ENCODE peak calls at places on chromosome 10, in ten cellular contexts. D, V, S, T, Y, U, P, Z, F and J are unnamed samples.

GRCh38 chr10:101292194-101293006 is 61.6 kb upstream of the BTRC start:
- DNase-seq in D (no peak), V (peak), S (no peak), T (no peak), Y (no peak), U (no peak), P (no peak), Z (peak), F (no peak), J (peak)

GRCh38 chr10:17202506-17202905 is 1.0 kb upstream of the TRDMT1 start:
- DNase-seq in D (no peak), V (no peak), S (no peak), T (no peak), Y (no peak), U (no peak), P (no peak), Z (no peak), F (no peak), J (no peak)

GRCh38 chr10:100895346-100895745 is 17.4 kb upstream of the SLF2 start:
- DNase-seq in D (peak), V (no peak), S (no peak), T (peak), Y (no peak), U (no peak), P (no peak), Z (no peak), F (no peak), J (no peak)

GRCh38 chr10:49382826-49383225 is 13.1 kb downstream of the DRGX start:
- DNase-seq in D (no peak), V (no peak), S (no peak), T (no peak), Y (no peak), U (no peak), P (no peak), Z (no peak), F (no peak), J (no peak)

GRCh38 chr10:17527530-17528146 is 73.2 kb upstream of the ST8SIA6 start:
- DNase-seq in D (no peak), V (no peak), S (peak), T (no peak), Y (no peak), U (no peak), P (no peak), Z (no peak), F (no peak), J (peak)

GRCh38 chr10:91511549-91512330 is 101.6 kb downstream of the HECTD2 start:
- DNase-seq in D (no peak), V (no peak), S (peak), T (no peak), Y (peak), U (no peak), P (no peak), Z (no peak), F (peak), J (peak)

GRCh38 chr10:37109000-37109399 is 16.4 kb upstream of the ANKRD30A start:
- DNase-seq in D (no peak), V (no peak), S (no peak), T (peak), Y (no peak), U (no peak), P (no peak), Z (no peak), F (no peak), J (no peak)

GRCh38 chr10:118256825-118257570 is 85.1 kb downstream of the FAM204A start:
- DNase-seq in D (no peak), V (no peak), S (no peak), T (no peak), Y (no peak), U (no peak), P (no peak), Z (no peak), F (no peak), J (no peak)

GRCh38 chr10:132637477-132638129 is 100.0 kb downstream of the INPP5A start:
- DNase-seq in D (no peak), V (peak), S (no peak), T (peak), Y (peak), U (peak), P (peak), Z (peak), F (peak), J (peak)

GRCh38 chr10:45552476-45552875 is 120.1 kb downstream of the ZFAND4 start:
- DNase-seq in D (no peak), V (no peak), S (no peak), T (no peak), Y (no peak), U (no peak), P (no peak), Z (no peak), F (no peak), J (no peak)

GRCh38 chr10:94075521-94075920 is 81.8 kb downstream of the PLCE1 start:
- DNase-seq in D (no peak), V (no peak), S (no peak), T (no peak), Y (no peak), U (no peak), P (no peak), Z (no peak), F (no peak), J (peak)

GRCh38 chr10:35160743-35161142 is 34.1 kb downstream of the CREM start:
- DNase-seq in D (no peak), V (no peak), S (no peak), T (no peak), Y (peak), U (no peak), P (no peak), Z (no peak), F (no peak), J (no peak)

GRCh38 chr10:85927952-85928677 is 438.5 kb downstream of the GRID1 start:
- DNase-seq in D (no peak), V (no peak), S (peak), T (no peak), Y (no peak), U (no peak), P (no peak), Z (no peak), F (no peak), J (no peak)

GRCh38 chr10:18424200-18424599 is 227.2 kb downstream of the NSUN6 start:
- DNase-seq in D (no peak), V (no peak), S (no peak), T (no peak), Y (no peak), U (no peak), P (no peak), Z (peak), F (no peak), J (no peak)

GRCh38 chr10:72315611-72316385 is 38.9 kb downstream of the DNAJB12 start:
- DNase-seq in D (peak), V (peak), S (no peak), T (peak), Y (no peak), U (no peak), P (no peak), Z (no peak), F (no peak), J (peak)

GRCh38 chr10:105352827-105353226 is 711.7 kb downstream of the SORCS3 start:
- DNase-seq in D (no peak), V (no peak), S (no peak), T (no peak), Y (no peak), U (no peak), P (no peak), Z (no peak), F (no peak), J (no peak)

GRCh38 chr10:73172867-73173266 is 4.9 kb downstream of the FAM149B1 start:
- DNase-seq in D (no peak), V (no peak), S (no peak), T (no peak), Y (no peak), U (no peak), P (no peak), Z (no peak), F (no peak), J (no peak)

GRCh38 chr10:15167411-15168295 is 840 bp downstream of the NMT2 start:
- DNase-seq in D (peak), V (peak), S (no peak), T (peak), Y (peak), U (peak), P (peak), Z (peak), F (no peak), J (peak)

GRCh38 chr10:97572214-97572989 is at the start of gene ANKRD2:
- DNase-seq in D (peak), V (peak), S (peak), T (peak), Y (peak), U (peak), P (peak), Z (peak), F (peak), J (peak)

GRCh38 chr10:7412482-7413251 is 1.8 kb upstream of the SFMBT2 start:
- DNase-seq in D (peak), V (peak), S (no peak), T (no peak), Y (no peak), U (peak), P (peak), Z (peak), F (no peak), J (no peak)

GRCh38 chr10:22245567-22245966 is 27.8 kb upstream of the EBLN1 start:
- DNase-seq in D (no peak), V (no peak), S (no peak), T (no peak), Y (no peak), U (no peak), P (no peak), Z (no peak), F (no peak), J (peak)

GRCh38 chr10:930415-931325 is 835 bp downstream of the LARP4B start:
- DNase-seq in D (peak), V (peak), S (no peak), T (peak), Y (peak), U (peak), P (peak), Z (peak), F (peak), J (peak)

GRCh38 chr10:110365356-110366143 is 60.8 kb upstream of the SMNDC1 start:
- DNase-seq in D (no peak), V (no peak), S (no peak), T (no peak), Y (no peak), U (no peak), P (no peak), Z (no peak), F (no peak), J (no peak)

GRCh38 chr10:25498645-25499044 is 323.8 kb downstream of the GPR158 start:
- DNase-seq in D (no peak), V (no peak), S (peak), T (no peak), Y (no peak), U (no peak), P (no peak), Z (no peak), F (no peak), J (no peak)

GRCh38 chr10:127738512-127739424 is 1.8 kb downstream of the FOXI2 start:
- DNase-seq in D (no peak), V (no peak), S (no peak), T (no peak), Y (no peak), U (no peak), P (no peak), Z (peak), F (no peak), J (no peak)

GRCh38 chr10:79106251-79106650 is 37.5 kb downstream of the ZMIZ1 start:
- DNase-seq in D (no peak), V (no peak), S (no peak), T (no peak), Y (no peak), U (no peak), P (no peak), Z (no peak), F (no peak), J (no peak)

GRCh38 chr10:71059059-71059818 is 153.1 kb upstream of the UNC5B start:
- DNase-seq in D (peak), V (no peak), S (no peak), T (no peak), Y (no peak), U (no peak), P (no peak), Z (no peak), F (no peak), J (no peak)

GRCh38 chr10:71270301-71270777 is 48.7 kb upstream of the SLC29A3 start:
- DNase-seq in D (peak), V (peak), S (no peak), T (peak), Y (peak), U (peak), P (no peak), Z (peak), F (peak), J (peak)

GRCh38 chr10:23314835-23315239 is 29.8 kb downstream of the C10orf67 start:
- DNase-seq in D (peak), V (peak), S (peak), T (peak), Y (peak), U (peak), P (no peak), Z (no peak), F (peak), J (peak)

GRCh38 chr10:126840736-126841135 is 64.5 kb upstream of the DOCK1 start:
- DNase-seq in D (no peak), V (no peak), S (no peak), T (peak), Y (no peak), U (no peak), P (no peak), Z (no peak), F (no peak), J (no peak)

GRCh38 chr10:670990-671389 is 18.5 kb downstream of the DIP2C start:
- DNase-seq in D (no peak), V (no peak), S (no peak), T (no peak), Y (no peak), U (no peak), P (no peak), Z (no peak), F (no peak), J (no peak)